ENCODE peak calls at places on chromosome 11, in four cellular contexts. N, S, R and G are unnamed samples.

GRCh38 chr11:121521145-121522042 is 68.6 kb upstream of the SORL1-AS1 start:
- DNase-seq in N (no peak), S (no peak), R (no peak), G (peak; percentile 73)

GRCh38 chr11:63996512-63996911 is 10.3 kb downstream of the OTUB1 start:
- DNase-seq in R (no peak), N (no peak), S (no peak), G (no peak)

GRCh38 chr11:77723024-77723423 is 85.4 kb upstream of the CLNS1A start:
- DNase-seq in N (peak; percentile 10), R (no peak), S (no peak), G (no peak)

GRCh38 chr11:118522571-118523072 is 4.7 kb upstream of the TTC36 start:
- DNase-seq in S (peak; percentile 52), N (peak; percentile 36), R (peak; percentile 20), G (peak; percentile 61)

GRCh38 chr11:8033312-8033715 is 46.2 kb downstream of the EIF3F start:
- DNase-seq in R (peak; percentile 63), S (peak; percentile 91), N (peak; percentile 75), G (peak; percentile 69)

GRCh38 chr11:23856654-23857053 is 640.2 kb upstream of the LUZP2 start:
- DNase-seq in R (no peak), S (no peak), N (no peak), G (peak; percentile 8)

GRCh38 chr11:117419136-117419914 is 91.7 kb downstream of the CEP164 start:
- DNase-seq in N (peak; percentile 17), S (no peak), R (no peak), G (no peak)

GRCh38 chr11:16154715-16155396 is 201.5 kb downstream of the SOX6 start:
- DNase-seq in N (peak; percentile 68), S (no peak), R (peak; percentile 48), G (peak; percentile 57)

GRCh38 chr11:93652161-93652597 is 9.3 kb upstream of the CEP295 start:
- DNase-seq in N (peak; percentile 15), S (peak; percentile 19), R (peak; percentile 6), G (peak; percentile 92)

GRCh38 chr11:2099523-2100316 is 39.5 kb downstream of the IGF2 start:
- DNase-seq in N (no peak), S (peak; percentile 85), R (no peak), G (peak; percentile 66)

DNA sequence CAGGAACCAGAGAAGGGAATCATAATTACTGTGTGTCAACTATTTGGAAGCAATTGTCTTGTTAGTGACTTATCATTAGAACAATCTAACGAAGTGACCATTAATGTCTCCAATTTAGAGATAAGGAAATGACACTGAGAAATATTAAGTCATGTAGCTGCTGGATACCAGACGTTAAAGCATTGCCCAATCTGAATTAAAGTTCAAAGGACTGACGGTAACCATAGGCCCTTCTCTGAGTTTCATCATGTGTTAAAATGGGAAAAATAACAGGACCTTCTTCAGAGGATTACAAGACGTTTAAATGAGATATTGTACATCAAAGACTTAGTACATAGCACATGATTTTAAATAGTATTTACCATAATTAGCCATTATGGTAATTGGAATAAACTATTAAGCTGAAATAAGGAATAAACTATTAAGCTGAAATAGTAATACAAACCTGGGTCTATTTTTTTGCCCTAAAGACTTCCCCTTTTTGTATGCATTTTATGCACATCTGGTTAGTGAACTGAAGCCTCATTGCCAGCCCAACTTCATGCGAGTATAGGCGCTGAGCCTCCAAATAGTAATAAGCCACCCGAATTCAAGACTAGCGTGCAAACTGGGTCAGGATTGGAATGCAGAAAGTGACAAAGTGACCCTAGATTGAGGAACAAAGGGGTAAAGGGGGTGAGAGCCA is 41.0 kb downstream of the GLYATL1 start:
- DNase-seq in S (no peak), R (no peak), N (no peak), G (no peak)
- H3K4me2 ChIP-seq in S (no peak overlapping the region), R (no peak overlapping the region), N (no peak overlapping the region), G (no peak overlapping the region)

GRCh38 chr11:54946429-54946828 is 239.8 kb downstream of the OR4A5 start:
- DNase-seq in R (no peak), N (no peak), S (no peak), G (no peak)
- H3K9me3 ChIP-seq in R (peaks cover 4% of the 10 kb centered on the region), N (no peaks in the 10 kb centered on the region), S (no peaks in the 10 kb centered on the region), G (peaks cover 40% of the 10 kb centered on the region)

GRCh38 chr11:44305643-44306468 is 4.1 kb downstream of the ALX4 start:
- DNase-seq in N (peak; percentile 14), R (no peak), S (peak; percentile 62), G (no peak)

GRCh38 chr11:44303401-44303938 is 6.5 kb downstream of the ALX4 start:
- DNase-seq in S (peak; percentile 34), R (no peak), N (no peak), G (no peak)

GRCh38 chr11:44305149-44305642 is 4.7 kb downstream of the ALX4 start:
- DNase-seq in R (no peak), N (no peak), S (no peak), G (no peak)

GRCh38 chr11:44306469-44307244 is 3.3 kb downstream of the ALX4 start:
- DNase-seq in S (peak; percentile 33), R (no peak), N (no peak), G (no peak)

DNA sequence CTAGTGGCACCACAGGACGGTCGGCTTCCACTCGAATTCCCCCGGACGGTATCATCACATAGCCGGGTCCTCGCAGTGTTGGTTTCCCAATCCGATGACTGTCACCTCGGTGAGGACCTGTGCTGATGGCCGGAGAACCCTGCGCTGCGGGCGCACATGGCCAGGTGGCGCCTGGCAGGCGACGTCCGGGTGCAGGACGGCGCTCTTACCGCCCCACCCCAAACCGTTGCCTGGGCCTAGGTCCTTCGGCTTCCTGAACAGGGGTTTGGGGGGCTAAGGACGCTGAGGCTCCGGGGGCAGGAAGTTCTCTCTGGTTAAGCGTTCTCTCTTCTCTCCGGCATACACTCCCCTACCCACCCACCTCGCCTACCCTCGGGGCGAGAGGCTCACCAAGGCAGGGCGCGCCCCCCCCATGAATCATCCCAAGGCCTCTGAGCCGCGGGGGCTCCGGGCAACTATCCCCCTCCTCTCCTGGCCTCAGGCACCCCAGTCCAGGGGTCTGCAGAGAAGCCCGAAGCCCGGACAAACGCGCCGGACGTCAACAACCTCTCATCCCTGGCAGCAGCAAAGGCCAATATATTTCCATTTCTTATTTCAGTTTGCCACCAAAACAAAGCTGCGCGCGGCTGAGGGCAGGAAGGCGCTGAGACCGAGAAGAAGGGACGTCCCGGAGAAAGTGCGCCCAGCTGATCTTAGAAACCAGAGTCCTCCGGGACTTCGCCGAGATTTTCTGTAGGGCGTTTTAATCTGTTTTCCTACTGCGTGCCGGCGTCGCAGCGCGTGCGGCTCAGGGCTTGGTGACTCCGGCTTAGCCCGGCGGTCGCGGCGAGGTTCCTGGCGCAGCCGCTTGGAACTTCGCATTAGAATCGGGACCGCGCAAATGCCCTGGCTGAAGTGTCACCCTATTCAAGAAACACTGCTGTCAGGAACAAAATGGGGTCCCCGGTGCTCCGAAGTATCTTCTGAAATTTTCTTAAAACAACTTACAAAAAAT is 5.6 kb downstream of the ALX4 start:
- DNase-seq in S (peak; percentile 71), R (no peak), N (peak; percentile 5), G (no peak)
- H3K4me2 ChIP-seq in S (peak overlapping the region; percentile 56), R (peak overlapping the region; percentile 72), N (no peak overlapping the region), G (no peak overlapping the region)

GRCh38 chr11:71089571-71089970 is 162.8 kb downstream of the SHANK2 start:
- DNase-seq in R (no peak), N (no peak), S (no peak), G (no peak)
- H3K9me3 ChIP-seq in R (no peaks in the 10 kb centered on the region), N (no peaks in the 10 kb centered on the region), S (no peaks in the 10 kb centered on the region), G (no peaks in the 10 kb centered on the region)

GRCh38 chr11:32395127-32395526 is 40.2 kb downstream of the WT1 start:
- DNase-seq in R (no peak), S (no peak), N (no peak), G (no peak)
- H3K4me2 ChIP-seq in R (no peak overlapping the region), S (no peak overlapping the region), N (no peak overlapping the region), G (no peak overlapping the region)

GRCh38 chr11:50044647-50045046 is 12.0 kb downstream of the OR4C45 start:
- DNase-seq in N (no peak), R (no peak), S (no peak), G (no peak)
- H3K9me3 ChIP-seq in N (no peaks in the 10 kb centered on the region), R (peaks cover 2% of the 10 kb centered on the region), S (no peaks in the 10 kb centered on the region), G (no peaks in the 10 kb centered on the region)